ENCODE peak calls at places on chromosome 5, in nine cellular contexts. H is OCI-LY7, P is GM23338, R is PC-3, Q is HCT116, G is hepatocyte, A is neural progenitor cell, Y is SK-N-SH, Z is GM23248. W is an unnamed sample.

GRCh38 chr5:145946112-145946861 is 9.9 kb downstream of the SH3RF2 start:
- DNase-seq in H (no peak), Q (peak; percentile 95), Y (peak; percentile 14), A (no peak), G (peak; percentile 41), P (no peak), Z (peak; percentile 78), R (peak; percentile 88), W (no peak)

GRCh38 chr5:137252513-137252912 is 246.6 kb downstream of the SPOCK1 start:
- DNase-seq in R (no peak), Y (no peak), P (no peak), A (no peak), G (no peak), Z (peak; percentile 63), H (no peak), Q (no peak), W (no peak)

GRCh38 chr5:6302099-6302498 is 76.2 kb downstream of the MED10 start:
- DNase-seq in G (no peak), Z (no peak), P (peak; percentile 55), R (no peak), Y (no peak), Q (no peak), H (no peak), A (peak; percentile 50), W (no peak)

GRCh38 chr5:131671994-131672655 is 37.1 kb upstream of the RAPGEF6 start:
- DNase-seq in R (peak; percentile 5), G (peak; percentile 63), Z (peak; percentile 87), Q (no peak), P (peak; percentile 6), A (peak; percentile 3), Y (no peak), H (no peak), W (no peak)

GRCh38 chr5:181044662-181045305 is 4.7 kb downstream of the BTNL9 start:
- DNase-seq in Y (no peak), R (no peak), G (no peak), Z (peak; percentile 29), P (no peak), H (peak; percentile 66), A (no peak), Q (no peak), W (no peak)

GRCh38 chr5:40733439-40733838 is 22.3 kb downstream of the TTC33 start:
- DNase-seq in Y (no peak), A (no peak), Z (no peak), Q (no peak), H (no peak), R (no peak), P (no peak), G (no peak), W (no peak)

GRCh38 chr5:14663734-14664269 is 716 bp upstream of the OTULIN start:
- DNase-seq in Y (peak; percentile 54), P (no peak), G (peak; percentile 23), Z (peak; percentile 63), R (no peak), Q (no peak), H (peak; percentile 38), A (peak; percentile 33), W (peak; percentile 70)

GRCh38 chr5:107248065-107248695 is 422.6 kb downstream of the EFNA5 start:
- DNase-seq in P (peak; percentile 81), Q (peak; percentile 53), Z (peak; percentile 25), Y (peak; percentile 40), A (peak; percentile 69), G (peak; percentile 59), R (peak; percentile 69), H (peak; percentile 62), W (peak; percentile 38)

GRCh38 chr5:88923623-88924619 is 40.9 kb upstream of the MEF2C start:
- DNase-seq in Z (peak; percentile 62), G (no peak), P (no peak), R (no peak), Y (no peak), H (no peak), Q (no peak), A (no peak), W (no peak)

GRCh38 chr5:158858011-158858410 is 241.7 kb downstream of the EBF1 start:
- DNase-seq in G (no peak), Y (no peak), H (no peak), Q (no peak), Z (no peak), P (peak; percentile 28), A (no peak), R (no peak), W (no peak)

GRCh38 chr5:168647083-168647482 is 67.9 kb upstream of the PANK3 start:
- DNase-seq in A (no peak), H (no peak), Y (no peak), P (no peak), Q (no peak), R (peak; percentile 49), Z (peak; percentile 81), G (peak; percentile 68), W (no peak)

GRCh38 chr5:36276864-36277263 is 24.8 kb downstream of the RANBP3L start:
- DNase-seq in A (no peak), Z (no peak), Y (no peak), P (no peak), H (no peak), G (no peak), Q (no peak), R (no peak), W (no peak)

GRCh38 chr5:128258387-128258786 is 174.8 kb downstream of the SLC12A2 start:
- DNase-seq in Q (no peak), G (no peak), P (no peak), Y (no peak), H (no peak), Z (no peak), A (no peak), R (no peak), W (no peak)

GRCh38 chr5:1652873-1653707 is 129.3 kb upstream of the LPCAT1 start:
- DNase-seq in R (peak; percentile 42), G (no peak), H (peak; percentile 86), P (peak; percentile 24), A (no peak), Z (peak; percentile 36), Q (no peak), Y (no peak), W (peak; percentile 50)

GRCh38 chr5:73565166-73565968 is at the start of the genes ANKRA2 and UTP15:
- DNase-seq in R (peak; percentile 94), Q (peak; percentile 97), H (peak; percentile 98), Y (peak; percentile 91), P (peak; percentile 100), G (peak; percentile 99), Z (peak; percentile 99), A (peak; percentile 100), W (peak; percentile 98)

GRCh38 chr5:73564644-73565165 is 734 bp downstream of the ANKRA2 start:
- DNase-seq in H (peak; percentile 5), G (no peak), Q (no peak), R (no peak), P (no peak), A (no peak), Y (peak; percentile 22), Z (peak; percentile 48), W (peak; percentile 8)

GRCh38 chr5:73558950-73559349 is 6.5 kb downstream of the ANKRA2 start:
- DNase-seq in P (no peak), G (no peak), Q (no peak), Y (no peak), H (no peak), R (peak; percentile 36), Z (peak; percentile 16), A (no peak), W (no peak)

GRCh38 chr5:73565969-73566547 is 515 bp downstream of the UTP15 start:
- DNase-seq in G (no peak), A (no peak), Y (no peak), H (no peak), Q (no peak), P (no peak), Z (peak; percentile 7), R (no peak), W (no peak)

GRCh38 chr5:73564018-73564417 is 1.4 kb downstream of the ANKRA2 start:
- DNase-seq in G (no peak), R (no peak), A (no peak), P (no peak), Y (peak; percentile 15), Q (no peak), Z (peak; percentile 29), H (peak; percentile 4), W (no peak)
- TF ChIP-seq EZH2phosphoT487 in G (no peak), R (no peak), A (no peak), P (no peak), Y (no peak), Q (no peak), Z (no peak), H (no peak), W (no peak)

GRCh38 chr5:123645024-123645603 is 133.1 kb downstream of the CSNK1G3 start:
- DNase-seq in P (no peak), Y (no peak), A (no peak), R (no peak), G (no peak), Q (no peak), H (no peak), Z (no peak), W (peak; percentile 20)

GRCh38 chr5:123651234-123651633 is 139.3 kb downstream of the CSNK1G3 start:
- DNase-seq in R (no peak), A (no peak), Y (no peak), H (no peak), P (no peak), Z (no peak), Q (no peak), G (no peak), W (no peak)

DNA sequence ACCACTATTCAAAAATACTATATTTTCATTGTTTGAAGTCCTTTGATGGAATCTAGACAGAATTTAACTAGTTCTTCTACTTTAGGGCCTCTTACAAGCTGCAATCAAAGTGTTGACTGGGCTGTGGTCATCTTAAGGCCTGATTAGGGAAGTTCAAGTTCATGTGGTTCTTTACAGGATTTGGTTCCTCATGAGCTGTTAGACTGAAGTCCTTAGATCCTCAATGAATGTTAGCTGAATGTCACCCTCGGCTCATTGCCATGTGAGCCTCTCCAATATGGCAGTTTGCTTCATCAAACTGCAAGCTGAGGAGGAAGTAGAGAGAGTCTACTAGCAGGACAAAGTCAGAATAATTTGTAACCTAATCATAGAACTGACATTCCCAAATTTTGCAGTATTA is 135.1 kb downstream of the CSNK1G3 start:
- DNase-seq in R (no peak), Y (no peak), P (no peak), Z (no peak), A (no peak), H (no peak), Q (no peak), G (no peak), W (no peak)
- TF ChIP-seq EZH2phosphoT487 in R (no peak), Y (no peak), P (no peak), Z (no peak), A (no peak), H (no peak), Q (no peak), G (no peak), W (no peak)

GRCh38 chr5:120517607-120518252 is 53.6 kb downstream of the PRR16 start:
- DNase-seq in A (no peak), P (no peak), Y (no peak), R (no peak), H (no peak), Z (peak; percentile 28), G (no peak), Q (no peak), W (no peak)
- TF ChIP-seq EZH2phosphoT487 in A (no peak), P (no peak), Y (no peak), R (no peak), H (no peak), Z (no peak), G (no peak), Q (no peak), W (no peak)

DNA sequence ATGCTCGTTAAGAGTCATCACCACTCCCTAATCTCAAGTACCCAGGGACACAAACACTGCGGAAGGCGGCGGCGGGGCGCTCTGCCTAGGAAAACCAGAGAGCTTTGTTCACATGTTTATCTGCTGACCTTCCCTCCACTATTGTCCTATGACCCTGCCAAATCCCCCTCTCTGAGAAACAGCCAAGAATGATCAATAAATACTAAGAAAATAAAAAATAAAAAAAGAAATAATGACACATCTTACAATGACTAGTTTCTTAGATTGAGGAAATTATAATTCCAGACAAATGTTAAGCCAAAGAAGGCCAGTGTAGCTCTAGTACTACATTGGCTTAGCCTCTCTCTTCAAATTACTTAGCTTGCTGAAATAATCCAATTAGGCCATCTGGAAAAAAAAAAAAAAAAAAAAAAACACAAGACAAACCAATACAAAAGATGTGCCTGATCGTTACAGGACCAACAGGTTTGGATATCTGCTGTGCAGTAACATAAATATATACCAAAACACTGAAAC is 58.0 kb downstream of the ANXA2R start:
- DNase-seq in Y (no peak), P (no peak), R (no peak), Q (no peak), G (peak; percentile 21), H (no peak), Z (no peak), A (peak; percentile 62), W (no peak)
- TF ChIP-seq EZH2phosphoT487 in Y (no peak), P (no peak), R (no peak), Q (no peak), G (no peak), H (no peak), Z (no peak), A (no peak), W (no peak)